ENCODE peak calls at places on chromosome 7, in five cellular contexts. Z, R, J, V and T are unnamed samples. For H3K4me1, the result is how much of the 10 kb centered on the place peaks cover.

GRCh38 chr7:37494940-37495339 is 46.3 kb upstream of the ELMO1 start:
- DNase-seq in Z (no peak), R (no peak), V (no peak), J (no peak), T (no peak)

GRCh38 chr7:116859323-116859722 is 3.1 kb upstream of the CAPZA2 start:
- DNase-seq in Z (no peak), V (no peak), J (no peak), R (no peak), T (no peak)

GRCh38 chr7:16916111-16916639 is 34.4 kb upstream of the AGR3 start:
- DNase-seq in Z (no peak), R (no peak), J (no peak), V (no peak), T (no peak)

GRCh38 chr7:27167170-27167505 is 1.8 kb upstream of the HOXA9 start:
- DNase-seq in R (peak), J (peak), V (no peak), Z (no peak), T (peak)

GRCh38 chr7:102122026-102122425 is 164.6 kb upstream of the SH2B2 start:
- DNase-seq in J (no peak), Z (no peak), R (no peak), V (no peak), T (no peak)

GRCh38 chr7:137695942-137696341 is 150.8 kb downstream of the DGKI start:
- DNase-seq in R (no peak), Z (no peak), J (no peak), V (no peak), T (no peak)

GRCh38 chr7:102040569-102040968 is 223.1 kb downstream of the CUX1 start:
- DNase-seq in J (no peak), Z (no peak), R (no peak), V (no peak), T (peak)

GRCh38 chr7:118731854-118732253 is 507.4 kb downstream of the ANKRD7 start:
- DNase-seq in Z (no peak), J (peak), R (no peak), V (no peak), T (no peak)

GRCh38 chr7:152761116-152761748 is 1.7 kb downstream of the ACTR3B start:
- DNase-seq in V (no peak), R (no peak), Z (no peak), J (no peak), T (no peak)

GRCh38 chr7:15086882-15087281 is 184.3 kb upstream of the DGKB start:
- DNase-seq in R (no peak), Z (no peak), J (no peak), V (no peak), T (no peak)

GRCh38 chr7:20444041-20444440 is 113.3 kb downstream of the ITGB8 start:
- DNase-seq in J (no peak), Z (no peak), V (no peak), R (no peak), T (no peak)

GRCh38 chr7:2515424-2516193 is 4.0 kb upstream of the LFNG start:
- DNase-seq in J (no peak), R (no peak), V (no peak), Z (no peak), T (no peak)

GRCh38 chr7:55194522-55194921 is 170.6 kb upstream of the LANCL2 start:
- DNase-seq in R (no peak), Z (peak), J (no peak), V (no peak), T (no peak)

GRCh38 chr7:142853739-142854504 is 954 bp upstream of the EPHB6 start:
- DNase-seq in V (peak), J (peak), R (peak), Z (peak), T (peak)

GRCh38 chr7:142855756-142856564 is 1.1 kb downstream of the EPHB6 start:
- DNase-seq in J (no peak), V (peak), R (peak), Z (peak), T (peak)

GRCh38 chr7:142856565-142857245 is 1.8 kb downstream of the EPHB6 start:
- DNase-seq in J (no peak), Z (no peak), R (no peak), V (no peak), T (no peak)

GRCh38 chr7:142854505-142855400 is at the start of gene EPHB6:
- DNase-seq in J (peak), R (peak), V (peak), Z (peak), T (peak)

DNA sequence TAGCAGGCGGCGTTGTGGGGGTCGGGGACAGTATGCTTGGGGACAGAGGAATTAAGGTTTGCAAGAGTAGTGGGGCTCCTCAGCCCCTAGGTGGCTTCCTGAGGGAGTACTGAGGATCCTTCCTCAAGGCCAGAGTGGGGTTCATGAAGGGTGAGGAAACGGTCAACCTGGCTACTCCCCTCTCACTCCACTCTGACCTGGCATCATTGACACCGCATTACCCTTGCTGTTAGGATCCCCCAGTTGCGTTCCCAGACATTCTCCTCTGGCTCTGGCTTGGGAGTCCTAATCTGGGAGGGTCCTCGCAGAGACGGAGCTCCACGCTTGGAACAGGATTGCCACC is 496 bp downstream of the EPHB6 start:
- DNase-seq in V (no peak), R (no peak), Z (no peak), J (peak), T (no peak)
- TF ChIP-seq CTCF in V (no peak), R (no peak), Z (no peak), J (no peak), T (no peak)

GRCh38 chr7:90759752-90760151 is 163.6 kb downstream of the CDK14 start:
- DNase-seq in R (no peak), V (no peak), J (no peak), Z (no peak), T (no peak)

GRCh38 chr7:90755041-90755440 is 158.9 kb downstream of the CDK14 start:
- DNase-seq in J (no peak), Z (no peak), V (no peak), R (no peak), T (no peak)

GRCh38 chr7:90758933-90759562 is 162.9 kb downstream of the CDK14 start:
- DNase-seq in R (no peak), Z (no peak), V (no peak), J (no peak), T (no peak)

GRCh38 chr7:90752051-90752450 is 155.9 kb downstream of the CDK14 start:
- DNase-seq in R (no peak), J (no peak), Z (no peak), V (no peak), T (no peak)

GRCh38 chr7:90756366-90756765 is 160.2 kb downstream of the CDK14 start:
- DNase-seq in R (no peak), Z (no peak), V (no peak), J (no peak), T (no peak)
- H3K4me1 ChIP-seq in R (under half), Z (under half), V (under half), J (under half), T (under half)

DNA sequence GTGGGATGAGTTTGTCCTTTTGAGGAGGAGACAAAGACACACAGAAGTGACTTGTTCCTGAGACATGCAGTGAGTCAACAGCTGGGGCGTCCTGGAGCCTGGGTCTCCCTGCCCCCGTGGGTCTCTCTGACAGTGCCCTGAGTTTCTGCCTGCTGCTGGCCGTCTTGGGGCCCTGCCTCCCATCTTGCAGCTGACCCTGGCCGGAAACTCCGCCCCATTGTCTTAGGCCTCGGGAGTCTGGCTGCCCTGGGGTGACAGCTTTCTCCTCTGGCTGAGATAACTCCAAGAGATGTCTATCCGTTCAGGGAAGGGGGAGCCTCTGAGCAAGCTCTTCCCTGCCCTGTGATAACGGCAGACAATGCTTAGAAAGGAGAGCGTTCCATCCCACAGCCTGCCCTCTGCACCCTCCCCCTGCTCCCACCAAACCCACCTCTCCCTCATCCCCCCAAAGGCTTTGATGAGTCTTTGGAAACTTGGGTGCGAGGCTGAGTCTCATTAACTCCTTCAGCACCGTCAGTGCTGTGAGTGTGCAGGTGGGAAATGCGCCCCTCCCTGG is 69.5 kb upstream of the PODXL start:
- DNase-seq in Z (peak), R (no peak), V (no peak), J (peak), T (no peak)
- TF ChIP-seq CTCF in Z (peak), R (no peak), V (no peak), J (peak), T (no peak)

GRCh38 chr7:106419455-106420182 is 134.8 kb upstream of the NAMPT start:
- DNase-seq in Z (no peak), R (no peak), J (no peak), V (no peak), T (no peak)
- H3K4me1 ChIP-seq in Z (half or more), R (under half), J (under half), V (under half), T (under half)

GRCh38 chr7:100093498-100093897 is 4.7 kb downstream of the COPS6 start:
- DNase-seq in R (no peak), V (no peak), Z (no peak), J (no peak), T (peak)

GRCh38 chr7:100093054-100093453 is 4.3 kb downstream of the COPS6 start:
- DNase-seq in Z (no peak), J (no peak), R (no peak), V (no peak), T (no peak)

GRCh38 chr7:100090527-100091410 is 2.0 kb downstream of the COPS6 start:
- DNase-seq in Z (no peak), V (no peak), J (no peak), R (no peak), T (no peak)

GRCh38 chr7:100089458-100090201 is 861 bp downstream of the COPS6 start:
- DNase-seq in Z (no peak), R (no peak), V (no peak), J (no peak), T (no peak)

DNA sequence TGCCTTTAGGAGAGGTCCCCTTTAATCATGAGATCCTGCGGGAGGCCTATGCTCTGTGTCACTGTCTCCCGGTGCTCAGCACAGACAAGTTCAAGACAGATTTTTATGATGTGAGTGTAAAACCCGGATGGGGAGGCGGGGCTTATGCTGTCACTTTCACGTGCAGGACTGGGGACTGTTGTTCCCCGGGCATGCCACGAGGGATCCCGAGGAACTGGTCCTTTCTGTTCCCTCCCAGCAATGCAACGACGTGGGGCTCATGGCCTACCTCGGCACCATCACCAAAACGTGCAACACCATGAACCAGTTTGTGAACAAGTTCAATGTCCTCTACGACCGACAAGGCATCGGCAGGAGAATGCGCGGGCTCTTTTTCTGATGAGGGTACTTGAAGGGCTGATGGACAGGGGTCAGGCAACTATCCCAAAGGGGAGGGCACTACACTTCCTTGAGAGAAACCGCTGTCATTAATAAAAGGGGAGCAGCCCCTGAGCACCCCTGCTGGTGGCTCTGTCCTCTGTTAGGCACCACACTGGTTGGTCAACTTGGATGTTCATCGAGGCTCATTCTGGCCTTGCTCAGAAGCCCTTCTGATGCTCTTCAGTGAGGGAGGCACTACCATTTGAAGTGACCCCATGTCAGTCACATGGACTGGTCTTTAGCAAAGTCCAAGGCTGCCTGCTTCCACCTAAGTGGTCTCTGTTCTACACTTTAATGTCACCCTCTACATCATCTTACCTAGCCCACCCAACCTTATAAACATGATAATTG is 2.8 kb downstream of the COPS6 start:
- DNase-seq in R (no peak), Z (no peak), J (peak), V (no peak), T (no peak)
- TF ChIP-seq CTCF in R (no peak), Z (no peak), J (peak), V (no peak), T (no peak)

GRCh38 chr7:139106959-139107358 is 2.6 kb downstream of the ZC3HAV1 start:
- DNase-seq in V (no peak), R (no peak), J (no peak), Z (no peak), T (no peak)
- H3K4me1 ChIP-seq in V (under half), R (under half), J (under half), Z (under half), T (under half)